ENCODE peak calls at places on chromosomes 2 and 18, in five cellular contexts. Q, D, S, T and A are unnamed samples.

GRCh38 chr2:99762714-99763113 is 272.9 kb upstream of the REV1 start:
- ATAC-seq in D (no peak), S (no peak), Q (no peak), T (no peak), A (no peak)

GRCh38 chr2:234989183-234989701 is 37.4 kb downstream of the SH3BP4 start:
- ATAC-seq in T (no peak), Q (no peak), D (peak), S (no peak), A (peak)

GRCh38 chr2:36919041-36919837 is 47.1 kb downstream of the STRN start:
- ATAC-seq in T (peak), D (no peak), S (no peak), Q (no peak), A (no peak)

GRCh38 chr2:71923143-71923525 is 224.5 kb downstream of the CYP26B1 start:
- ATAC-seq in Q (no peak), S (no peak), D (peak), T (no peak), A (no peak)

GRCh38 chr2:137508739-137509384 is 455.4 kb upstream of the HNMT start:
- ATAC-seq in T (peak), S (peak), Q (no peak), D (no peak), A (no peak)

GRCh38 chr18:55338955-55339662 is 248.9 kb downstream of the TCF4 start:
- ATAC-seq in D (no peak), S (no peak), T (no peak), Q (no peak), A (peak)

GRCh38 chr18:77131652-77132368 is 773 bp downstream of the MBP start:
- ATAC-seq in Q (peak), T (peak), S (peak), D (peak), A (peak)

GRCh38 chr2:31275976-31276375 is 42.0 kb downstream of the EHD3 start:
- ATAC-seq in Q (no peak), T (no peak), S (no peak), D (no peak), A (no peak)

GRCh38 chr2:223580951-223581350 is 21.2 kb downstream of the SCG2 start:
- ATAC-seq in S (peak), D (peak), Q (peak), T (no peak), A (no peak)

GRCh38 chr18:51490860-51491259 is 293.4 kb upstream of the MEX3C start:
- ATAC-seq in D (no peak), T (no peak), Q (no peak), S (no peak), A (no peak)

GRCh38 chr2:150609831-150610582 is 122.5 kb upstream of the RND3 start:
- ATAC-seq in D (peak), T (no peak), S (no peak), Q (no peak), A (no peak)

GRCh38 chr2:164009801-164010337 is 274.1 kb upstream of the FIGN start:
- ATAC-seq in D (peak), T (no peak), S (no peak), Q (no peak), A (peak)

GRCh38 chr2:127873707-127874303 is 12.0 kb downstream of the AMMECR1L start:
- ATAC-seq in T (no peak), Q (no peak), S (no peak), D (no peak), A (no peak)

GRCh38 chr2:12036640-12036983 is 290.2 kb downstream of the LPIN1 start:
- ATAC-seq in D (no peak), Q (no peak), S (no peak), T (no peak), A (no peak)

GRCh38 chr2:175228179-175228578 is 46.7 kb upstream of the ATP5MC3 start:
- ATAC-seq in S (no peak), Q (no peak), T (no peak), D (no peak), A (no peak)

GRCh38 chr2:238632181-238633060 is 205.7 kb downstream of the ASB1 start:
- ATAC-seq in T (no peak), D (peak), S (no peak), Q (no peak), A (no peak)

GRCh38 chr18:79915161-79916127 is 36.0 kb downstream of the SLC66A2 start:
- ATAC-seq in D (peak), S (no peak), Q (peak), T (no peak), A (no peak)

GRCh38 chr2:46268196-46268595 is 29.0 kb upstream of the EPAS1 start:
- ATAC-seq in S (no peak), Q (no peak), D (no peak), T (no peak), A (no peak)

GRCh38 chr18:7723558-7723957 is 156.4 kb downstream of the PTPRM start:
- ATAC-seq in T (no peak), Q (no peak), D (no peak), S (no peak), A (no peak)

GRCh38 chr2:59025157-59025757 is 784.1 kb upstream of the FANCL start:
- ATAC-seq in Q (peak), S (no peak), T (peak), D (peak), A (no peak)

GRCh38 chr18:48957616-48958015 is 6.9 kb upstream of the SMAD7 start:
- ATAC-seq in T (no peak), S (no peak), Q (no peak), D (no peak), A (no peak)

GRCh38 chr18:48955528-48956261 is 4.9 kb upstream of the SMAD7 start:
- ATAC-seq in S (no peak), D (peak), T (peak), Q (peak), A (peak)

GRCh38 chr18:48957136-48957535 is 6.4 kb upstream of the SMAD7 start:
- ATAC-seq in S (no peak), Q (no peak), T (no peak), D (no peak), A (no peak)

GRCh38 chr18:48954837-48955527 is 4.2 kb upstream of the SMAD7 start:
- ATAC-seq in T (no peak), Q (no peak), S (no peak), D (peak), A (no peak)

DNA sequence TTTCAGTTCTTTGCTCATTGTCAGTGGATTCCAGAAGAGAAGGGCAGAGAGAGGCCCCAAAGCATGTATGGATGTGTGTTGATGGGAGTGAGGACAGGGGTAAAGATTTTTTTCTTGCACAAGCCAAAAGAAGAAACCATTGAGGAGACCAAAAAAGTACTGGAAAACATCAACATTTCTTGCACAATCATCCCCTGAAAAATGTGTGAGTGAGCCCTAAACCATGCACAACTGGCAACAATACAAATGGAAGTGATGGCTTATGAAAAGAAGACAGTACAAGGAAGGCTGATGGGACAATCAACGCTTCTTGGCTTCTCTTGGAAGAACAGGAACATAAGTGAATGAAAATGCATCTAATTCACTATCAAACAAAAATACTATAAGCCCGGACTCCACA is 5.6 kb upstream of the SMAD7 start:
- ATAC-seq in D (no peak), S (no peak), T (no peak), Q (no peak), A (peak)
- TF ChIP-seq POLR2AphosphoS5 in D (no peak), S (no peak), T (no peak), Q (no peak), A (peak)

GRCh38 chr2:20423376-20423775 is 23.5 kb upstream of the RHOB start:
- ATAC-seq in S (no peak), Q (no peak), D (no peak), T (no peak), A (no peak)
- TF ChIP-seq POLR2AphosphoS5 in S (no peak), Q (no peak), D (no peak), T (no peak), A (no peak)

GRCh38 chr2:196140213-196140612 is 31.2 kb downstream of the STK17B start:
- ATAC-seq in Q (no peak), D (no peak), S (no peak), T (no peak), A (no peak)
- TF ChIP-seq POLR2AphosphoS5 in Q (no peak), D (no peak), S (no peak), T (no peak), A (no peak)

GRCh38 chr18:58056159-58056558 is 12.1 kb downstream of the NEDD4L start:
- ATAC-seq in T (no peak), Q (no peak), S (no peak), D (no peak), A (no peak)

GRCh38 chr18:58058720-58059119 is 14.7 kb downstream of the NEDD4L start:
- ATAC-seq in Q (no peak), T (no peak), S (no peak), D (no peak), A (no peak)

GRCh38 chr18:58056847-58057246 is 12.8 kb downstream of the NEDD4L start:
- ATAC-seq in Q (no peak), S (no peak), T (no peak), D (no peak), A (no peak)

GRCh38 chr18:58060254-58060653 is 16.2 kb downstream of the NEDD4L start:
- ATAC-seq in Q (no peak), T (no peak), S (no peak), D (no peak), A (no peak)

DNA sequence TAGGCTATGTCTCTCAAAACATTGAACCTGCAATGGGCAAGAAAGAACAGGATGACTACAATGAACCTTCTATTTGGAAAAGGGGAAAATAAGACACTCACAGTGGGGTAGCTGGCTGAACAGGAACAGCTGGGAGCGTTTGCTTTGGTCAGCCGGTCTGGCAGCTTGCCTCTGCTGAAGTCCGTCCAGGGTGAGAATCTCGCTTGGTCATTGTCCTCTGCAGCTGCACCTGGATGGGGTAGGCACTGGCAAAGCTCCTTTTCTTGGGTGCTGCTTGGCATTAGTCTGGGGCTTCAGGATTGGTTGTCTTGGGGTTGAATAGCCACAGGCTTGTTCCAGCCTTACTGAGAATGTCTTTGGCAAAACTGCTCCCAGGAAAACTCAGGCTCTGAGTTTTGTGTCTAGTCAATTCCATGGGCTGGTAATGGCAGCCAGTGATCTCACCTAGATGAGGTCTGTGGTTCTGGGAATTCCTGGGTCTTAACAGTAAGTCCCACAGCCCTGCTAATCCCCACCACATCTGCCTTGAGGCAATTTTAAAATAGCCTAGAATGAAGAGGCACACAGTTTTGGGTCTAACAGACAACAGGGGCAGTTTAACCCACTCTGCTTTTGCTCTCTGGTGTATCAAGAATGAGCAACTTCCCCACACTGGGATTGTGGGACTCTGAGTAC is 13.4 kb downstream of the NEDD4L start:
- ATAC-seq in T (no peak), D (no peak), S (no peak), Q (no peak), A (no peak)
- TF ChIP-seq POLR2AphosphoS5 in T (no peak), D (no peak), S (no peak), Q (no peak), A (no peak)

GRCh38 chr2:191247381-191248057 is 2.3 kb downstream of the MYO1B start:
- ATAC-seq in D (peak), Q (no peak), S (no peak), T (peak), A (peak)
- TF ChIP-seq POLR2AphosphoS5 in D (peak), Q (no peak), S (no peak), T (peak), A (peak)

GRCh38 chr2:73986085-73986680 is 1.5 kb downstream of the TET3 start:
- ATAC-seq in Q (no peak), D (no peak), T (no peak), S (no peak), A (no peak)

GRCh38 chr2:73984922-73985317 is 210 bp downstream of the TET3 start:
- ATAC-seq in D (no peak), Q (peak), S (no peak), T (no peak), A (peak)

GRCh38 chr2:73987948-73988700 is 3.4 kb downstream of the TET3 start:
- ATAC-seq in S (no peak), Q (no peak), D (no peak), T (no peak), A (no peak)

GRCh38 chr2:73985318-73986084 is 791 bp downstream of the TET3 start:
- ATAC-seq in D (peak), S (peak), Q (peak), T (no peak), A (peak)

GRCh38 chr2:73987109-73987947 is 2.6 kb downstream of the TET3 start:
- ATAC-seq in S (peak), T (peak), D (peak), Q (no peak), A (no peak)
- TF ChIP-seq POLR2AphosphoS5 in S (no peak), T (no peak), D (no peak), Q (no peak), A (no peak)

GRCh38 chr18:11937874-11938478 is 29.9 kb upstream of the MPPE1 start:
- ATAC-seq in T (peak), D (peak), Q (peak), S (peak), A (peak)
- TF ChIP-seq POLR2AphosphoS5 in T (no peak), D (peak), Q (no peak), S (no peak), A (no peak)

DNA sequence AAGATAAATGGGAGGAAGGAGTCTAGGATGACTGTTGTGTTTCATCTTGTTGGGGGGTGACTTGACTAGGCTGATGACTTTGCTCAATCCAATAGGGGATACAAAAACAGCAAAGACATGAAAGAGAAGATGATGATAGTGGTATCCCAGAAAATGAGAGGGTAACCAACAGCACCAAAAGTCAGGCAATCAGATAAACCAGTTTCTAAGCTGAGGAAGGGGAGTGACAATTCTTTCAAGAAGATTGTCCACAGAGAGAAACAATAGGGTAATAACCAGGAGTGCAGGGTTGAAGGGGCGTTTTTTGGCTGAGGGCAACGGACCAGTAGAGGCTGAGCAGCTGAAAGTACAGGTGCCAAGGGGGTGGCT is 7.7 kb upstream of the KCMF1 start:
- ATAC-seq in Q (no peak), D (no peak), S (no peak), T (no peak), A (no peak)
- TF ChIP-seq POLR2AphosphoS5 in Q (no peak), D (no peak), S (no peak), T (no peak), A (no peak)

GRCh38 chr18:24014986-24015896 is 687 bp downstream of the TTC39C start:
- ATAC-seq in Q (peak), T (peak), D (peak), S (peak), A (peak)
- TF ChIP-seq POLR2AphosphoS5 in Q (no peak), T (no peak), D (no peak), S (no peak), A (peak)